ENCODE peak calls at places on chromosomes 12 and 14, in five cellular contexts. One of them, this sample, is unnamed.
A peak's percentile ranks its signal among the peaks of the same experiment; 100 is the strongest.

GRCh38 chr12:97756066-97756701 is 293.6 kb downstream of the RMST start:
- DNase-seq in SK-N-SH: no peak
- DNase-seq in IMR-90: no peak
- DNase-seq in K562: no peak
- DNase-seq in GM12878: no peak
- DNase-seq in this sample: no peak

GRCh38 chr12:17361224-17361623 is 728.8 kb downstream of the RERGL start:
- DNase-seq in SK-N-SH: no peak
- DNase-seq in IMR-90: no peak
- DNase-seq in K562: no peak
- DNase-seq in GM12878: no peak
- DNase-seq in this sample: no peak

GRCh38 chr14:52422650-52423356 is 108.7 kb downstream of the PTGER2 start:
- DNase-seq in SK-N-SH: peak; percentile 41
- DNase-seq in IMR-90: no peak
- DNase-seq in K562: no peak
- DNase-seq in GM12878: no peak
- DNase-seq in this sample: no peak

GRCh38 chr14:101178184-101179072 is 274.9 kb upstream of the RTL1 start:
- DNase-seq in SK-N-SH: no peak
- DNase-seq in IMR-90: no peak
- DNase-seq in K562: no peak
- DNase-seq in GM12878: no peak
- DNase-seq in this sample: no peak

GRCh38 chr12:117486840-117487659 is 125.6 kb upstream of the NOS1 start:
- DNase-seq in SK-N-SH: no peak
- DNase-seq in IMR-90: no peak
- DNase-seq in K562: no peak
- DNase-seq in GM12878: no peak
- DNase-seq in this sample: no peak

GRCh38 chr12:43333650-43334043 is 218.4 kb downstream of the ADAMTS20 start:
- DNase-seq in SK-N-SH: peak; percentile 9
- DNase-seq in IMR-90: no peak
- DNase-seq in K562: no peak
- DNase-seq in GM12878: no peak
- DNase-seq in this sample: no peak

GRCh38 chr14:20970983-20971704 is 15.9 kb downstream of the RNASE2 start:
- DNase-seq in SK-N-SH: peak; percentile 87
- DNase-seq in IMR-90: peak; percentile 78
- DNase-seq in K562: peak; percentile 84
- DNase-seq in GM12878: peak; percentile 9
- DNase-seq in this sample: peak; percentile 80

GRCh38 chr12:89211456-89211855 is 140.8 kb downstream of the DUSP6 start:
- DNase-seq in SK-N-SH: no peak
- DNase-seq in IMR-90: peak; percentile 41
- DNase-seq in K562: no peak
- DNase-seq in GM12878: no peak
- DNase-seq in this sample: no peak

GRCh38 chr12:127272864-127273263 is 994.1 kb upstream of the TMEM132C start:
- DNase-seq in SK-N-SH: no peak
- DNase-seq in IMR-90: peak; percentile 90
- DNase-seq in K562: no peak
- DNase-seq in GM12878: no peak
- DNase-seq in this sample: no peak

GRCh38 chr12:94553130-94553519 is 93.5 kb upstream of the CEP83 start:
- DNase-seq in SK-N-SH: no peak
- DNase-seq in IMR-90: peak; percentile 43
- DNase-seq in K562: no peak
- DNase-seq in GM12878: no peak
- DNase-seq in this sample: no peak

GRCh38 chr12:56679834-56680575 is 8.1 kb downstream of the PTGES3 start:
- DNase-seq in SK-N-SH: no peak
- DNase-seq in IMR-90: no peak
- DNase-seq in K562: no peak
- DNase-seq in GM12878: no peak
- DNase-seq in this sample: no peak

GRCh38 chr14:75125617-75126016 is 1.2 kb downstream of the NEK9 start:
- DNase-seq in SK-N-SH: peak; percentile 12
- DNase-seq in IMR-90: peak; percentile 85
- DNase-seq in K562: no peak
- DNase-seq in GM12878: no peak
- DNase-seq in this sample: no peak

GRCh38 chr14:69921052-69921451 is 41.8 kb downstream of the SMOC1 start:
- DNase-seq in SK-N-SH: no peak
- DNase-seq in IMR-90: peak; percentile 92
- DNase-seq in K562: no peak
- DNase-seq in GM12878: no peak
- DNase-seq in this sample: no peak

GRCh38 chr12:2262449-2262848 is 209.7 kb downstream of the CACNA1C start:
- DNase-seq in SK-N-SH: no peak
- DNase-seq in IMR-90: no peak
- DNase-seq in K562: no peak
- DNase-seq in GM12878: no peak
- DNase-seq in this sample: no peak

GRCh38 chr12:91404362-91404899 is 221.8 kb upstream of the DCN start:
- DNase-seq in SK-N-SH: no peak
- DNase-seq in IMR-90: no peak
- DNase-seq in K562: no peak
- DNase-seq in GM12878: no peak
- DNase-seq in this sample: no peak

GRCh38 chr14:58535084-58535483 is 102.7 kb upstream of the DACT1 start:
- DNase-seq in SK-N-SH: no peak
- DNase-seq in IMR-90: peak; percentile 12
- DNase-seq in K562: no peak
- DNase-seq in GM12878: no peak
- DNase-seq in this sample: no peak

GRCh38 chr12:57239587-57240068 is 10.1 kb downstream of the SHMT2 start:
- DNase-seq in SK-N-SH: no peak
- DNase-seq in IMR-90: no peak
- DNase-seq in K562: no peak
- DNase-seq in GM12878: no peak
- DNase-seq in this sample: no peak

GRCh38 chr12:10641735-10642500 is 28.5 kb upstream of the MAGOHB start:
- DNase-seq in SK-N-SH: no peak
- DNase-seq in IMR-90: peak; percentile 73
- DNase-seq in K562: no peak
- DNase-seq in GM12878: no peak
- DNase-seq in this sample: no peak

GRCh38 chr12:2691001-2691339 is 103.8 kb upstream of the FKBP4 start:
- DNase-seq in SK-N-SH: no peak
- DNase-seq in IMR-90: peak; percentile 7
- DNase-seq in K562: no peak
- DNase-seq in GM12878: no peak
- DNase-seq in this sample: no peak

GRCh38 chr12:131753757-131754156 is 42.9 kb downstream of the SFSWAP start:
- DNase-seq in SK-N-SH: no peak
- DNase-seq in IMR-90: no peak
- DNase-seq in K562: no peak
- DNase-seq in GM12878: no peak
- DNase-seq in this sample: no peak
- TF ChIP-seq MXI1 in SK-N-SH: no peak
- TF ChIP-seq MXI1 in IMR-90: no peak
- TF ChIP-seq MXI1 in K562: no peak
- TF ChIP-seq MXI1 in GM12878: no peak
- TF ChIP-seq MXI1 in this sample: no peak

GRCh38 chr12:63353559-63353958 is 202.6 kb upstream of the AVPR1A start:
- DNase-seq in SK-N-SH: no peak
- DNase-seq in IMR-90: peak; percentile 2
- DNase-seq in K562: no peak
- DNase-seq in GM12878: no peak
- DNase-seq in this sample: no peak
- TF ChIP-seq MXI1 in SK-N-SH: no peak
- TF ChIP-seq MXI1 in IMR-90: no peak
- TF ChIP-seq MXI1 in K562: no peak
- TF ChIP-seq MXI1 in GM12878: no peak
- TF ChIP-seq MXI1 in this sample: no peak

GRCh38 chr14:68690106-68690960 is 102.5 kb downstream of the ZFP36L1 start:
- DNase-seq in SK-N-SH: peak; percentile 37
- DNase-seq in IMR-90: no peak
- DNase-seq in K562: no peak
- DNase-seq in GM12878: no peak
- DNase-seq in this sample: no peak
- TF ChIP-seq MXI1 in SK-N-SH: no peak
- TF ChIP-seq MXI1 in IMR-90: no peak
- TF ChIP-seq MXI1 in K562: no peak
- TF ChIP-seq MXI1 in GM12878: no peak
- TF ChIP-seq MXI1 in this sample: no peak

DNA sequence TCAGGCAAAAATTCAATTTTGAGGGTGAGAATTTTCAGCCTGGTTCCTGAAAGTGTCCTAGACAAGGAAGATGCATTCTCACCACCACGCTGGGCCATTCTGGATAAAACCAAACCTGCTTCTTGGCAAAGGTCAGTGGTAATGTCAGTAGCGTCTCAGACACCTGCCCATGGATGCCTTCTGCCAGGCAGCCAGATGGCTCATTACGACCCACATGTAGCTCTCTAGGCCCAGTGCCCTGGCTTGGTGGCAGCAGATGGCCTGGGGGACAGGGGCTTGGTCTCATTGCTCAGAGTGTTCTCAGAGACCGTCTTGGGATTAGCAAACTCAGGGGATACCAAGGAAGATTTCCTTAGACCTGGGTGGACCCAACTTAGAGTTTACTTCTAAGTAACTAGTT is 105.1 kb downstream of the ARF6 start:
- DNase-seq in SK-N-SH: no peak
- DNase-seq in IMR-90: no peak
- DNase-seq in K562: no peak
- DNase-seq in GM12878: no peak
- DNase-seq in this sample: no peak
- TF ChIP-seq MXI1 in SK-N-SH: no peak
- TF ChIP-seq MXI1 in IMR-90: no peak
- TF ChIP-seq MXI1 in K562: no peak
- TF ChIP-seq MXI1 in GM12878: no peak
- TF ChIP-seq MXI1 in this sample: no peak

GRCh38 chr14:103943673-103944072 is 1.3 kb upstream of the RD3L start:
- DNase-seq in SK-N-SH: no peak
- DNase-seq in IMR-90: peak; percentile 66
- DNase-seq in K562: peak; percentile 77
- DNase-seq in GM12878: no peak
- DNase-seq in this sample: no peak
- TF ChIP-seq MXI1 in SK-N-SH: no peak
- TF ChIP-seq MXI1 in IMR-90: no peak
- TF ChIP-seq MXI1 in K562: no peak
- TF ChIP-seq MXI1 in GM12878: no peak
- TF ChIP-seq MXI1 in this sample: no peak

DNA sequence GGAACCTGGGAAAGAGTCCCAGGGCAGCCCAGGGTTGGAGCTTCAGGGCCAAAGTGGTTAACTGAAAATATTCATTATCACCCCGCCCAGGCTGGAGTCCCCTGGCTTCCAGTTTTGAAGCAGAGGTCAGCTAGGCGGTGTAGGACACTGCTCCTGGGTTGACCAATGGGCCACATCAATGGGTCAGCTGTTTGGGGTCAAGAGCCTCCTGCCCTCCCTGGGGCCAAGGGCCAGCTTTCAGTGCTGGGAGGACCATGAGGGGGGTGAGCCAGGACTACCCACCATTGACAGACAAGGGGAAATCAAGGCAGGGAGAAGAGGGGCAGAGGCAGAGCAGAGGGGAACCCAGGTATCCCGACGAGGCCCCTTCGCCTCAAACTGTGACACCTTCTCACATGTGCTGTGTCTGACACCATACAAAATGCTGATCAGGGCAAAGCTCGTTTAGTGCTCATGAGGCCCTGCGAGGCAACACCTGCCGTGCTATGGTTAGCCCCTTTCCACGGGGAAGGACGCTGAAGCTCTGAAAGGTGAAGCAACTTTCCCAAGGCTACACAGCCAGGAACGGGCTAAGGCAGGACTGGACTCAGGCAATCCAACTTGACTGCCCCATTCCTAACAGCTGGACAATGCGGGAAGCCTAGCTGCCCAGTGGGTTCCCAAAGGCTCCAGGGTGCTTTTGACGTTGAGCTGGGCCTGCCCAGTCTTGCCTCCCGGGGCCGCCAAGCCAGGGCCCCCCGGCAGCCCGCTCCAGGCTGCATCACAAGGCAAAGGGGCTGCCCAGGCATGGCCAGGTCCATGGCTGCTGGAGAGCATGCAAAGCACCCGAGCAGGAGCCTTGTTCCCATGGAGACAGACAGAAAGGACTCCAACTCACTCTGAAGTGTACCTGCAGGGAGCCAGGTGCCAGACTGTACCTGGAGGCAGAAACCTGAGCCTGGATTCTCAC is 2.0 kb downstream of the SYNE3 start:
- DNase-seq in SK-N-SH: no peak
- DNase-seq in IMR-90: no peak
- DNase-seq in K562: no peak
- DNase-seq in GM12878: no peak
- DNase-seq in this sample: no peak
- TF ChIP-seq MXI1 in SK-N-SH: no peak
- TF ChIP-seq MXI1 in IMR-90: no peak
- TF ChIP-seq MXI1 in K562: no peak
- TF ChIP-seq MXI1 in GM12878: no peak
- TF ChIP-seq MXI1 in this sample: no peak

GRCh38 chr12:113000433-113000832 is 22.1 kb downstream of the OAS2 start:
- DNase-seq in SK-N-SH: no peak
- DNase-seq in IMR-90: no peak
- DNase-seq in K562: no peak
- DNase-seq in GM12878: no peak
- DNase-seq in this sample: no peak

GRCh38 chr12:112997506-112997905 is 19.2 kb downstream of the OAS2 start:
- DNase-seq in SK-N-SH: no peak
- DNase-seq in IMR-90: no peak
- DNase-seq in K562: no peak
- DNase-seq in GM12878: no peak
- DNase-seq in this sample: no peak

GRCh38 chr12:113002155-113002554 is 23.8 kb downstream of the OAS2 start:
- DNase-seq in SK-N-SH: no peak
- DNase-seq in IMR-90: no peak
- DNase-seq in K562: no peak
- DNase-seq in GM12878: no peak
- DNase-seq in this sample: peak; percentile 82

GRCh38 chr12:112996501-112996900 is 18.2 kb downstream of the OAS2 start:
- DNase-seq in SK-N-SH: no peak
- DNase-seq in IMR-90: no peak
- DNase-seq in K562: no peak
- DNase-seq in GM12878: no peak
- DNase-seq in this sample: no peak

DNA sequence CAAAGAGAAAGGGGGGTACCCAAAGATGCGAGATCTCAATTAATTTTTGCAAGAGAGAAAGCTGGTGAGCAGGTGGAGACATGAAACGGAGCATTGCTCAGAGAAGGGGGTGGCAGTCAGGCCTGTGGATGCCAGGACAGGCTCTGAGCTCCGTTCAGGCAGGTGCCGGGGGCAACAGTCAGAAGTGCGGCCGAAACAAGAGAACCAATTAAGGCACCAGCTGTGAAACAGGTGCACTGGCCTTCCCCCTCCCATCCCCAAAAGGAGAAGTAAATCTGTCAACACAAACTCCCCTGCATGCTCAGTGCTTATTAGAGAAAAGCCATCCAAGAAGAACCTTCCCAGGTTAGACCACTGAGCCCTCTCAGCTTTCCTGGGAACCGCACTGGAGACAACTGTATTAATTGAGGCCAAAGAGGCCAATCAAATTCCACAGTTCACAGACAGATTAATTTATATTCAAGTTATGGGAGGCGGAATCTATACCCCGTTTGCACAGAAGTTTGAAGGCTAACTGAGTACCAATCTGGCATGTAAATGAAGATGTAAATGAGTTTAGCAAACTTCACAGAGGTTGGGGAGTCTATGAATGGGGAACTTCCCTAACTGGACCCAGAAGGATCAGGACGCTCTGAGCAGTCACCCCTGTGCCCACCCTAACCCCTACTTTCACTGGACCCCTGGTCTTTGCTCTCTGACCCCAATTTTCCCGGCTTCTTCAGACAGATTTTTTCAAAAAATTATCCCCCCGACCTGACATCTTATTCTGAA is 20.9 kb downstream of the OAS2 start:
- DNase-seq in SK-N-SH: no peak
- DNase-seq in IMR-90: no peak
- DNase-seq in K562: no peak
- DNase-seq in GM12878: no peak
- DNase-seq in this sample: no peak
- TF ChIP-seq MXI1 in SK-N-SH: no peak
- TF ChIP-seq MXI1 in IMR-90: no peak
- TF ChIP-seq MXI1 in K562: no peak
- TF ChIP-seq MXI1 in GM12878: no peak
- TF ChIP-seq MXI1 in this sample: no peak

This sample was measured in HepG2.